ENCODE peak calls at places on chromosomes 13 and 19, in four cellular contexts. K is H1, J is GM12891, C is HepG2. I is an unnamed sample.

GRCh38 chr19:18055967-18056366 is 30.8 kb downstream of the IL12RB1 start:
- DNase-seq in K (no peak), J (no peak), C (no peak), I (no peak)

GRCh38 chr19:10640361-10640760 is 13.8 kb upstream of the ILF3 start:
- DNase-seq in K (no peak), J (no peak), C (peak; percentile 78), I (no peak)

GRCh38 chr19:41303941-41304340 is 6.0 kb upstream of the CCDC97 start:
- DNase-seq in K (no peak), J (no peak), C (no peak), I (no peak)

GRCh38 chr13:107138987-107139386 is 571.0 kb upstream of the ARGLU1 start:
- DNase-seq in K (no peak), J (no peak), C (no peak), I (no peak)

GRCh38 chr13:25300861-25301346 is 521 bp upstream of the NUP58 start:
- DNase-seq in K (no peak), J (no peak), C (no peak), I (peak; percentile 5)

GRCh38 chr13:21674271-21675009 is 3.6 kb downstream of the FGF9 start:
- DNase-seq in K (peak; percentile 65), J (no peak), C (no peak), I (peak; percentile 26)

GRCh38 chr13:20053891-20054290 is 95.4 kb downstream of the ZMYM2 start:
- DNase-seq in K (no peak), J (no peak), C (no peak), I (no peak)

GRCh38 chr13:45674908-45675307 is 27.2 kb upstream of the CBY2 start:
- DNase-seq in K (no peak), J (no peak), C (no peak), I (no peak)

GRCh38 chr19:33819875-33820781 is 23.5 kb downstream of the KCTD15 start:
- DNase-seq in K (peak; percentile 89), J (no peak), C (peak; percentile 53), I (no peak)

GRCh38 chr13:75495938-75496337 is 14.0 kb upstream of the TBC1D4 start:
- DNase-seq in K (no peak), J (no peak), C (no peak), I (no peak)

GRCh38 chr19:39680593-39680992 is 23.7 kb upstream of the LGALS14 start:
- DNase-seq in K (no peak), J (no peak), C (no peak), I (no peak)

GRCh38 chr13:108632649-108633167 is 3.3 kb downstream of the MYO16 start:
- DNase-seq in K (no peak), J (no peak), C (no peak), I (no peak)

GRCh38 chr13:74187564-74187963 is 53.4 kb upstream of the KLF12 start:
- DNase-seq in K (no peak), J (no peak), C (peak; percentile 57), I (no peak)

GRCh38 chr13:76745246-76746200 is 140.7 kb downstream of the KCTD12 start:
- DNase-seq in K (no peak), J (no peak), C (no peak), I (no peak)

GRCh38 chr19:23273022-23273593 is 22.9 kb upstream of the ZNF724 start:
- DNase-seq in K (no peak), J (no peak), C (no peak), I (no peak)

GRCh38 chr13:84980571-84980970 is 818.6 kb downstream of the SLITRK6 start:
- DNase-seq in K (no peak), J (no peak), C (no peak), I (no peak)

GRCh38 chr13:39655041-39655568 is 357 bp upstream of the COG6 start:
- DNase-seq in K (no peak), J (no peak), C (no peak), I (no peak)

GRCh38 chr13:49020940-49021548 is 45.3 kb downstream of the FNDC3A start:
- DNase-seq in K (no peak), J (no peak), C (no peak), I (no peak)

GRCh38 chr19:43739836-43740235 is 14.9 kb downstream of the SMG9 start:
- DNase-seq in K (no peak), J (no peak), C (no peak), I (no peak)

GRCh38 chr13:85616275-85616674 is 182.9 kb downstream of the SLITRK6 start:
- DNase-seq in K (no peak), J (no peak), C (no peak), I (no peak)

GRCh38 chr13:71730267-71730666 is 136.7 kb downstream of the DACH1 start:
- DNase-seq in K (no peak), J (no peak), C (no peak), I (no peak)

GRCh38 chr13:26377038-26377437 is 123.1 kb downstream of the CDK8 start:
- DNase-seq in K (peak; percentile 59), J (no peak), C (peak; percentile 28), I (no peak)

GRCh38 chr19:16599655-16600346 is 27.6 kb upstream of the SLC35E1 start:
- DNase-seq in K (no peak), J (no peak), C (no peak), I (no peak)

GRCh38 chr19:34364830-34365462 is at the start of gene GPI:
- DNase-seq in K (peak; percentile 83), J (peak; percentile 84), C (peak; percentile 61), I (peak; percentile 84)

GRCh38 chr13:98493035-98493401 is 83.9 kb downstream of the STK24 start:
- DNase-seq in K (no peak), J (no peak), C (no peak), I (no peak)

GRCh38 chr13:68304287-68304893 is 1074.3 kb upstream of the PCDH9 start:
- DNase-seq in K (no peak), J (peak; percentile 2), C (peak; percentile 43), I (no peak)

GRCh38 chr19:50705422-50706019 is 14.1 kb downstream of the SHANK1 start:
- DNase-seq in K (peak; percentile 67), J (peak; percentile 68), C (peak; percentile 18), I (no peak)

DNA sequence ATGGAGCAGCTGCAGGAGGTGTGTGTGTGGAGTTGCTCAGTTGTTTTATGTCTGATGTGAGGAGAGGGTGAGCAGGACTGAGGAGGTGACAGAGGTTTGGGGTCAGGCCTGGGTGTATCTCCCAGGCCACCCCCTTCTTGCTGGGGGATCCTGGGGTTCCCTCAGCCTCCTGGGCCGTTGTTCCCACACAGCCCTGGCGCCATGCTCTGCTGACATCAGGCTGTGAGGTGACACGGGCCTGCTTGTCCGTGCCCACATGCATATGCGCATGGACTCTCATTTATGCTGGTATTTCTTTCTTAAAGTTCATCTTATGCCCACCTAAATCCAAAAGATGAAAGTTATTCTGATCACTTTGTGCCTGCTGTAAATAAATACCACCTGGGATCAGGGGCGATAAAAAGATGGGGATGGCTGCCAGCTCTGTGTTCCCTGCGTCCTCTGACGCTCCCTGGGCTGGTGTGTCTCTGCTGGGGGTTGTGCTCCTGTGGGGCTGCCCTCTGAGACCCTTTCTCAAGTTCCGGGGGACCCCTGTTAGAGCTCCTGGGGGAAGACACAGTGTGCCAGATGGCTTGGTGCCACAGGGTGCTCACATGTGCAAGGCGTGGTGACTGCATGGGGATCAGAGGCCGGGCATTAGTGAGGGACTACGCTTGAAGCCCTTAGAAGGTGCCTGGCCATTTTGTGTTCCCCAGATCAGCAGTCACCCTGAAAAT is 12.6 kb downstream of the NAXD start:
- DNase-seq in K (no peak), J (no peak), C (no peak), I (no peak)
- TF ChIP-seq TAF1 in K (no peak), J (no peak), C (no peak), I (no peak)

DNA sequence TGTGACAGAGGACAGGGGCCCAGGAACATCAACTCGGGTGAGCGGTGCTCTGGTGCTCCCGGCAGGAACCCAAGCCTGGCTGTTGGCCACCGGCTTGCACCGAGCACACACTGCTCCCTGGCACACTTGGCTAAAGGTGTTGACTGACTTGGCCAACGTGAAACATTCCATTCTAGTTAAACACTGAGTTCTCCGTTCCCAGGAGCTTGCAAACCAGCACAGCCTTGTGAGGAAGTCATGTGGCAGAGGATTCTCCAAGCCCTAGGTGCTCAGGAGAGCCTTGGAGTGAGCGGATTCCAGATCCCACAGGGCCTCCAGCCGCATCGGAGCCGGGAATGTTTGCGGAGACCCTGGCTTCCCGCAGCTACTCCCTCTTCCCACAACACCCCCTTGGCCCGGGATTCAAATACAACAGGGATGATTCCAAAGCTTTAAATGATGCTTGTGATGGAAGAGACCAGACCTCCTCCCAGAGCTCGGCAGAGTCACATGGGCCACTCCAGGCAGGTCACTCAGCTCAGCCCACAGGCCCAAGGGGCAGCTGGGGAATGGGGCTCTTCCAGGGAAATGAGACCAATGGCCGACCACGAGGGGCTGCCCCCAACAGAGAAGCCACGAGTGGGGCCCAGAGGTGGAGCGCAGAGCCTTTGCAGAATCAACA is 2.9 kb downstream of the C13orf46 start:
- DNase-seq in K (no peak), J (no peak), C (no peak), I (no peak)
- TF ChIP-seq POLR2AphosphoS5 in K (no peak), J (no peak), C (no peak), I (no peak)

DNA sequence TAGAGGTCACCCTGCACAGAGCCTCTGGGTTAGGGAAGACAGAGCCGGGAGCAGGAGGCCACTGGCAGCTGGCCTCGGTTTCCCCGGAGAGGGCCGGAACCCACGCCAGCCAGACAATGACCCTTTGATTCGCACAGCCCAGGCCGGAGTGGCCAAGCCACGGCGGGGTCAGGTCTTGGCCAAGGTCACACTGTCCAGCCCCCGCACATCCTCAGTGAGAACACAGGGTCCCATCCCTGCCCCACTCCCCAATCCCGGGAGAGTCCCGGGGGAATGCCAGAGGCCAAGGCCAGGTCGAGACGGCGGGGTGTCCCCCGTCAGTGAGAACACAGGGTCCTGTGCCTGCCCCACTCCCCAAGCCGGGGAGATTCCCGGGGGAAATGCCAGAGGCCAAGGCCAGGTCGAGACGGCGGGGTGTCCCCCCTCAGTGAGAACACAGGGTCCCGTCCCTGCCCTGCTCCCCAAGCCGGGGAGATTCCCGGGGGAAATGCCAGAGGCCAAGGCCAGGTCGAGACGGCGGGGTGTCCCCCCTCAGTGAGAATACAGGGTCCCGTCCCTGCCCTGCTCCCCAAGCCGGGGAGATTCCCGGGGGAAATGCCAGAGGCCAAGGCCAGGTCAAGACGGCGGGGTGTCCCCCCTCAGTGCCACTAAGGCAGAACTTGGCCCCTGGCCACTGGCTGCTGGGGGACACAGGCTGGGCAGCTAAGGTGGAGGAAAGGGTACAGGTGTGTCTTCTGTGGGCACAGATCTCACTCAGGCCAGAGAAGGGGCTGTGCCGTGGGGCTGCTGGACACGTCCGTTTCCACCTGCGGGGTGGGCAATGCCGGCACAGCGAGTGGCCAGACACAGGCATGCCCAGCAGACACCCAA is 1.7 kb upstream of the FSTL3 start:
- DNase-seq in K (no peak), J (no peak), C (peak; percentile 30), I (no peak)
- TF ChIP-seq TAF1 in K (no peak), J (no peak), C (no peak), I (no peak)

GRCh38 chr19:6465006-6465405 is 935 bp downstream of the CRB3 start:
- DNase-seq in K (no peak), J (no peak), C (no peak), I (no peak)

GRCh38 chr19:6465663-6466062 is 1.6 kb downstream of the CRB3 start:
- DNase-seq in K (no peak), J (no peak), C (no peak), I (no peak)

GRCh38 chr19:6467384-6467783 is 3.3 kb downstream of the CRB3 start:
- DNase-seq in K (no peak), J (no peak), C (no peak), I (no peak)

GRCh38 chr19:6466526-6467248 is 2.6 kb downstream of the CRB3 start:
- DNase-seq in K (no peak), J (no peak), C (no peak), I (no peak)

GRCh38 chr19:6464070-6464873 is at the start of gene CRB3:
- DNase-seq in K (peak; percentile 99), J (no peak), C (peak; percentile 73), I (no peak)
- TF ChIP-seq POLR2AphosphoS5 in K (peak; percentile 63), J (no peak), C (peak; percentile 38), I (no peak)

GRCh38 chr19:13935765-13936486 is 2.3 kb downstream of the PODNL1 start:
- DNase-seq in K (no peak), J (no peak), C (no peak), I (no peak)
- TF ChIP-seq TAF1 in K (no peak), J (no peak), C (no peak), I (no peak)